ENCODE peak calls at places on chromosomes 5 and 9, in four cellular contexts. C is HepG2, R is GM12878, I is H1. M is an unnamed sample.

GRCh38 chr9:5629312-5630037 is 568 bp downstream of the RIC1 start:
- DNase-seq in R (no peak), C (no peak), I (no peak), M (no peak)

GRCh38 chr9:101317735-101318134 is 67.1 kb downstream of the BAAT start:
- DNase-seq in I (no peak), R (no peak), C (no peak), M (no peak)

GRCh38 chr5:178577376-178577839 is 12.8 kb downstream of the COL23A1 start:
- DNase-seq in C (no peak), R (no peak), I (peak; percentile 80), M (no peak)

GRCh38 chr9:6417186-6417585 is 4.2 kb downstream of the UHRF2 start:
- DNase-seq in C (no peak), I (no peak), R (no peak), M (no peak)

GRCh38 chr9:130419521-130420035 is 25.2 kb upstream of the ASS1 start:
- DNase-seq in I (no peak), R (no peak), C (no peak), M (no peak)

GRCh38 chr5:36392818-36393217 is 91.1 kb upstream of the RANBP3L start:
- DNase-seq in R (no peak), C (no peak), I (no peak), M (no peak)

GRCh38 chr5:5320062-5320805 is 102.2 kb upstream of the ICE1 start:
- DNase-seq in R (no peak), I (no peak), C (no peak), M (no peak)

GRCh38 chr9:38287420-38287985 is 105.0 kb upstream of the ALDH1B1 start:
- DNase-seq in R (no peak), I (no peak), C (no peak), M (no peak)

GRCh38 chr5:73273379-73274050 is 100.5 kb downstream of the TMEM174 start:
- DNase-seq in I (no peak), R (no peak), C (peak; percentile 6), M (no peak)

GRCh38 chr9:129328357-129329103 is 150.5 kb upstream of the IER5L start:
- DNase-seq in C (no peak), R (no peak), I (no peak), M (no peak)

GRCh38 chr9:5799314-5799713 is 33.6 kb downstream of the ERMP1 start:
- DNase-seq in I (no peak), C (peak; percentile 28), R (no peak), M (peak; percentile 18)

GRCh38 chr5:33507426-33507825 is 66.7 kb downstream of the TARS1 start:
- DNase-seq in I (no peak), R (no peak), C (no peak), M (no peak)

GRCh38 chr5:159850192-159850573 is 66.1 kb upstream of the ADRA1B start:
- DNase-seq in C (no peak), R (no peak), I (no peak), M (no peak)

GRCh38 chr5:67147768-67148167 is 48.8 kb downstream of the CD180 start:
- DNase-seq in I (no peak), C (peak; percentile 19), R (no peak), M (no peak)

GRCh38 chr5:96492654-96493053 is 59.6 kb upstream of the PCSK1 start:
- DNase-seq in C (no peak), I (no peak), R (no peak), M (no peak)

GRCh38 chr9:37466037-37466709 is 923 bp upstream of the ZBTB5 start:
- DNase-seq in I (peak; percentile 82), R (no peak), C (peak; percentile 25), M (peak; percentile 83)

GRCh38 chr5:133121080-133121479 is 69.3 kb downstream of the HSPA4 start:
- DNase-seq in R (no peak), C (no peak), I (no peak), M (no peak)

GRCh38 chr5:1439388-1440097 is 5.7 kb downstream of the SLC6A3 start:
- DNase-seq in C (no peak), I (no peak), R (no peak), M (no peak)

GRCh38 chr9:30757723-30758122 is 1626.7 kb upstream of the ACO1 start:
- DNase-seq in R (no peak), C (no peak), I (no peak), M (no peak)

GRCh38 chr5:1779782-1780620 is 19.6 kb downstream of the MRPL36 start:
- DNase-seq in C (no peak), I (no peak), R (no peak), M (no peak)

GRCh38 chr5:71658916-71659661 is 60.0 kb upstream of the CARTPT start:
- DNase-seq in R (no peak), C (peak; percentile 31), I (no peak), M (no peak)

GRCh38 chr5:33476992-33477391 is 36.2 kb downstream of the TARS1 start:
- DNase-seq in C (no peak), R (no peak), I (no peak), M (no peak)

GRCh38 chr9:127918201-127919107 is 1.6 kb upstream of the ST6GALNAC4 start:
- DNase-seq in R (no peak), C (no peak), I (no peak), M (no peak)

GRCh38 chr9:127336708-127337352 is 60.1 kb upstream of the SLC2A8 start:
- DNase-seq in C (peak; percentile 16), R (no peak), I (no peak), M (no peak)

GRCh38 chr9:114424126-114424525 is 36.3 kb upstream of the AKNA start:
- DNase-seq in R (no peak), I (no peak), C (no peak), M (no peak)

GRCh38 chr5:69224520-69224919 is 10.2 kb upstream of the CDK7 start:
- DNase-seq in C (no peak), I (no peak), R (no peak), M (no peak)

GRCh38 chr5:133942589-133943474 is 25.6 kb downstream of the C5orf15 start:
- DNase-seq in R (no peak), C (no peak), I (peak; percentile 28), M (no peak)

GRCh38 chr9:123320814-123321213 is 35.2 kb upstream of the CRB2 start:
- DNase-seq in I (no peak), C (no peak), R (no peak), M (no peak)

GRCh38 chr5:175246242-175246891 is 197.6 kb downstream of the DRD1 start:
- DNase-seq in R (no peak), I (no peak), C (no peak), M (no peak)

GRCh38 chr9:87270241-87271234 is 227.1 kb upstream of the DAPK1 start:
- DNase-seq in C (no peak), R (no peak), I (no peak), M (no peak)

GRCh38 chr5:172909931-172910502 is 49.2 kb upstream of the RPL26L1 start:
- DNase-seq in I (no peak), C (no peak), R (no peak), M (no peak)

GRCh38 chr5:172911628-172911880 is 47.7 kb upstream of the RPL26L1 start:
- DNase-seq in I (no peak), R (no peak), C (no peak), M (no peak)

GRCh38 chr5:172913117-172913850 is 45.9 kb upstream of the RPL26L1 start:
- DNase-seq in I (no peak), C (no peak), R (no peak), M (no peak)

GRCh38 chr5:172911976-172912375 is 47.2 kb upstream of the RPL26L1 start:
- DNase-seq in I (no peak), R (no peak), C (no peak), M (no peak)

DNA sequence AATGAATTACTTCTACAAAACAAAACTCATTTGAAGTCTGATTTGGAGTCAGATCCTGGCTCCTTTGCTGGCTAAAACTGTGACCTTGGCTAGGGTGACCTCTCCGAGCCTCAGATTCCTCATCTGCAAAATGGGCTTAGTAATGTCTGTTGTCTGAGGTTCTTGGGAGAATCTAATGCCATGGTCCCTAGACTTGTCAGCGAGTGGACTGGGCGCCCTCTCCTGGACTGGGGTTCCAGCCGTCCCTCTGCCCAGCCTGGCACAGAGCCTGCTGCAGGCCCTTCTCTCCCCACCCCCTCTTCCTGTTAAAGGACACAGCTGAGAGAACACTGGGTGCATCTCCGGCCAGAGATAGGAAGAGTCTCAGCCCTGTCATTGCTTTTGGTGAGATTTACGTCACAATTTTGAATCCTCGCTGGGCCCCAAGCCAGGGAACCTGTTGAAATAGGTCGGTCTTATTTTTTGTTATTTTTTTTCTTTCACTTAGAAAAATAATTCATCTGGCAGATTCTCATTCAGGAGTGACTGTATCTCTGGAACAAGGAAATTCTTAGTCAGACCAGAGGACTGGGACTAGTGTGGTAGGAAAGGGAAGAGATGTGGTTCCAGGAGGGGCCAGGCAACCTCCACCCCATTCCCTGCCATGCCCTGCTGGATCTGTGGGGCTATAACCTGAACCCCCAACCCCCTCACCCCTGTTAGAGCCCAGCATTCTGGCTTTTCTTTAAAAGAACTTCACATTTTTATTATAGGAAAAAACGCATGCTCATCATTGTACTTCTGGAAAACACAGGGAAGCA is 48.2 kb upstream of the RPL26L1 start:
- DNase-seq in R (peak; percentile 61), I (peak; percentile 55), C (peak; percentile 27), M (no peak)
- TF ChIP-seq ZNF274 in R (no peak), I (no peak), C (no peak), M (no peak)

DNA sequence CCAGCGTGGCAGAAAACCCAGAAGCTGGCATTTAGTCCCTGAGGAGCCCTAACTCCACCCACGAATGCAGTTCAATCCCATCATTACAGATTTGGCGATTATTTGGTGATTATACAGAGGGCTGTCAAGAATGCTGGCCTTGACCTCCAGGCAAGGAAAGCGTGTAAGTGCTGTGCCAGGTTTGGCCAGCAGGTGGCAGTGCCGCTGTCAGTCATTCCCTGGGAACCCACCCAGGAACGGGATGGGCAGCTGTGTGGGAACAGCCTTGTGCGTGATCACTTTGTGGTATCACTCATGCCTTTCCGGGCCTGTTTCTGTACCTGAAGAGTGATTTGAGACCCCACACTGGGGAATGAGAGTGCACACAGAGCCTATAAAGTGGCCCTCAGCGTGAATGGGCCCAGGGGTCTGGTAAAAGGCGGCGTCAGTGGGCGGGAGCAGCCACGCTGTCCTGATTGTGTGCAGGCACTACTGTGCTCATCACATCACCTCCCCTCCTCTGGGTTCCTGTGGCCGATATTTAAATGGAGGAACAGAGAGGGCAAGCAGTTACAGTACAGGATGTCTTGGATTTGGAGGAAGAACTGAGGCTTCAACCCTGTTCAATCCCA is 215.6 kb downstream of the ROR2 start:
- DNase-seq in C (peak; percentile 13), I (peak; percentile 96), R (no peak), M (peak; percentile 30)
- TF ChIP-seq SUZ12 in C (no peak), I (no peak), R (no peak), M (no peak)

GRCh38 chr5:14161825-14162556 is 18.8 kb downstream of the TRIO start:
- DNase-seq in I (no peak), C (no peak), R (no peak), M (no peak)
- H3K4me1 ChIP-seq in I (peaks cover 3% of the 10 kb centered on the region), C (peaks cover 76% of the 10 kb centered on the region), R (peaks cover 33% of the 10 kb centered on the region), M (no peaks in the 10 kb centered on the region)

GRCh38 chr9:83708515-83709158 is 879 bp upstream of the UBQLN1 start:
- DNase-seq in C (peak; percentile 84), I (peak; percentile 65), R (no peak), M (peak; percentile 23)
- TF ChIP-seq ZNF274 in C (no peak), I (no peak), R (no peak), M (no peak)

GRCh38 chr5:53481887-53482716 is 1.7 kb downstream of the FST start:
- DNase-seq in R (no peak), I (peak; percentile 66), C (peak; percentile 58), M (no peak)
- TF ChIP-seq SUZ12 in R (no peak), I (peak; percentile 16), C (no peak), M (no peak)

GRCh38 chr5:137448868-137449267 is 50.3 kb downstream of the SPOCK1 start:
- DNase-seq in C (no peak), I (no peak), R (no peak), M (no peak)

GRCh38 chr5:137453476-137454080 is 45.5 kb downstream of the SPOCK1 start:
- DNase-seq in C (peak; percentile 5), R (no peak), I (no peak), M (peak; percentile 33)

GRCh38 chr5:137446611-137447010 is 52.5 kb downstream of the SPOCK1 start:
- DNase-seq in I (no peak), C (no peak), R (no peak), M (no peak)

GRCh38 chr5:137450759-137451158 is 48.4 kb downstream of the SPOCK1 start:
- DNase-seq in C (no peak), R (no peak), I (no peak), M (no peak)
- H3K4me1 ChIP-seq in C (no peaks in the 10 kb centered on the region), R (no peaks in the 10 kb centered on the region), I (no peaks in the 10 kb centered on the region), M (no peaks in the 10 kb centered on the region)

M was measured in NT2/D1.